ENCODE peak calls at places on chromosomes 4 and X, in eight cellular contexts. A, K, L, B, Z, C, W and P are unnamed samples.

GRCh38 chr4:104727643-104728042 is 232.9 kb upstream of the CXXC4 start:
- DNase-seq in C (no peak), Z (no peak), B (no peak), K (no peak), L (no peak), A (no peak), W (no peak), P (no peak)

GRCh38 chrX:119486745-119487144 is 18.5 kb downstream of the SLC25A5 start:
- DNase-seq in Z (no peak), K (no peak), B (no peak), W (no peak), C (no peak), A (no peak), L (no peak), P (no peak)

GRCh38 chrX:71081348-71082148 is 13.4 kb upstream of the SNX12 start:
- DNase-seq in B (no peak), W (no peak), A (peak), C (no peak), L (peak), Z (no peak), K (no peak), P (no peak)

GRCh38 chrX:41317487-41318208 is 16.3 kb upstream of the DDX3X start:
- DNase-seq in L (no peak), Z (no peak), K (no peak), W (no peak), C (no peak), A (peak), B (no peak), P (no peak)

GRCh38 chrX:107684956-107685385 is 56.7 kb downstream of the PRPS1 start:
- DNase-seq in L (no peak), W (no peak), K (peak), Z (no peak), C (no peak), B (no peak), A (peak), P (no peak)

GRCh38 chrX:30533261-30533660 is 44.3 kb downstream of the TASL start:
- DNase-seq in Z (no peak), B (no peak), C (no peak), L (no peak), K (no peak), W (no peak), A (no peak), P (no peak)

GRCh38 chr4:91064157-91064853 is 937.1 kb downstream of the CCSER1 start:
- DNase-seq in B (peak), W (no peak), C (no peak), K (no peak), L (peak), Z (no peak), A (no peak), P (peak)

GRCh38 chr4:34365891-34366290 is 1878.4 kb downstream of the ARAP2 start:
- DNase-seq in Z (no peak), C (no peak), K (no peak), B (no peak), W (no peak), L (no peak), A (no peak), P (peak)

GRCh38 chr4:83852085-83852451 is 316.2 kb downstream of the GPAT3 start:
- DNase-seq in C (no peak), A (peak), W (no peak), Z (no peak), L (no peak), B (no peak), K (no peak), P (no peak)

GRCh38 chrX:40780123-40780522 is 44.8 kb upstream of the MED14 start:
- DNase-seq in K (no peak), L (no peak), B (no peak), Z (no peak), W (no peak), A (no peak), C (no peak), P (no peak)

GRCh38 chr4:22268350-22269025 is 247.4 kb downstream of the ADGRA3 start:
- DNase-seq in C (no peak), Z (no peak), B (no peak), K (no peak), A (no peak), W (no peak), L (no peak), P (no peak)

GRCh38 chrX:146224442-146224841 is 406.8 kb downstream of the SLITRK2 start:
- DNase-seq in L (no peak), B (no peak), W (no peak), A (no peak), C (no peak), Z (no peak), K (no peak), P (no peak)

GRCh38 chrX:71195959-71196727 is 26.9 kb upstream of the GJB1 start:
- DNase-seq in A (no peak), B (no peak), C (no peak), L (no peak), Z (no peak), W (no peak), K (no peak), P (no peak)

GRCh38 chr4:32172761-32173160 is 1452.6 kb downstream of the PCDH7 start:
- DNase-seq in W (no peak), A (peak), Z (no peak), C (no peak), K (no peak), B (no peak), L (peak), P (no peak)

GRCh38 chr4:98341309-98341708 is 80.1 kb downstream of the RAP1GDS1 start:
- DNase-seq in W (no peak), B (no peak), Z (no peak), L (no peak), C (no peak), A (peak), K (no peak), P (no peak)

GRCh38 chrX:110667706-110668105 is 127.9 kb downstream of the CHRDL1 start:
- DNase-seq in K (no peak), W (peak), B (no peak), C (no peak), A (no peak), Z (no peak), L (no peak), P (no peak)

GRCh38 chrX:68113837-68114572 is 319.3 kb downstream of the OPHN1 start:
- DNase-seq in K (no peak), Z (no peak), L (no peak), A (no peak), B (no peak), C (no peak), W (no peak), P (no peak)

GRCh38 chr4:76634239-76634638 is 199.2 kb downstream of the SHROOM3 start:
- DNase-seq in C (no peak), Z (no peak), L (no peak), B (no peak), K (no peak), A (peak), W (no peak), P (no peak)

GRCh38 chrX:136146614-136147319 is 566 bp upstream of the FHL1 start:
- DNase-seq in B (no peak), C (no peak), A (no peak), W (no peak), Z (peak), K (peak), L (no peak), P (peak)

GRCh38 chr4:69096810-69097209 is 536 bp downstream of the UGT2B7 start:
- DNase-seq in L (no peak), K (no peak), A (no peak), Z (no peak), W (no peak), C (no peak), B (no peak), P (no peak)

GRCh38 chrX:30504309-30504708 is 73.3 kb downstream of the TASL start:
- DNase-seq in Z (no peak), K (no peak), A (peak), L (no peak), B (no peak), W (no peak), C (no peak), P (no peak)

GRCh38 chr4:165971941-165972340 is 98.9 kb downstream of the TLL1 start:
- DNase-seq in K (no peak), A (no peak), B (no peak), Z (no peak), W (no peak), L (no peak), C (no peak), P (no peak)

GRCh38 chrX:21940356-21940829 is at the start of gene SMS:
- DNase-seq in A (peak), Z (peak), K (peak), C (peak), B (peak), L (no peak), W (no peak), P (peak)

GRCh38 chrX:38220936-38221386 is 290 bp upstream of the SRPX start:
- DNase-seq in Z (no peak), C (no peak), A (peak), W (no peak), B (no peak), L (no peak), K (no peak), P (no peak)

GRCh38 chr4:153643406-153644016 is 40.6 kb upstream of the TLR2 start:
- DNase-seq in C (peak), Z (no peak), L (no peak), B (no peak), W (no peak), A (peak), K (no peak), P (peak)

GRCh38 chrX:43958529-43958928 is 14.7 kb downstream of the NDP start:
- DNase-seq in L (peak), B (peak), C (no peak), Z (peak), W (no peak), K (peak), A (peak), P (peak)

GRCh38 chr4:11624370-11624769 is 195.7 kb upstream of the HS3ST1 start:
- DNase-seq in B (no peak), A (no peak), Z (no peak), L (no peak), K (no peak), W (no peak), C (no peak), P (no peak)

GRCh38 chrX:45322382-45322781 is 121.7 kb upstream of the DIPK2B start:
- DNase-seq in A (peak), L (peak), B (peak), C (no peak), W (peak), K (peak), Z (no peak), P (no peak)

GRCh38 chr4:124753941-124754581 is 41.5 kb upstream of the ANKRD50 start:
- DNase-seq in Z (no peak), L (no peak), A (no peak), K (no peak), C (no peak), W (no peak), B (no peak), P (no peak)

GRCh38 chr4:176185068-176185467 is 10.3 kb downstream of the SPATA4 start:
- DNase-seq in Z (no peak), L (no peak), C (no peak), K (no peak), A (peak), B (no peak), W (no peak), P (no peak)

GRCh38 chr4:104677122-104677521 is 182.4 kb upstream of the CXXC4 start:
- DNase-seq in B (no peak), A (no peak), C (no peak), K (peak), Z (no peak), W (no peak), L (no peak), P (no peak)